ENCODE peak calls at places on chromosomes 11 and 22, in five cellular contexts. C is stomach, F is spleen, W is HCT116, G is prostate gland. Y is an unnamed sample.

GRCh38 chr11:96257972-96258951 is 84.7 kb downstream of the MAML2 start:
- DNase-seq in W (no peak), F (no peak), C (no peak), G (no peak), Y (no peak)

GRCh38 chr11:126969865-126970479 is 30.6 kb downstream of the KIRREL3 start:
- DNase-seq in F (no peak), W (no peak), G (no peak), C (no peak), Y (no peak)

GRCh38 chr11:77049081-77049480 is 14.9 kb downstream of the B3GNT6 start:
- DNase-seq in C (peak; percentile 46), F (no peak), G (no peak), W (no peak), Y (peak; percentile 66)

GRCh38 chr11:46286789-46287188 is 9.3 kb downstream of the CREB3L1 start:
- DNase-seq in W (no peak), F (no peak), C (no peak), G (no peak), Y (no peak)

GRCh38 chr11:63906585-63906984 is 10.4 kb downstream of the RCOR2 start:
- DNase-seq in W (no peak), F (no peak), C (peak; percentile 37), G (no peak), Y (no peak)

GRCh38 chr22:21726650-21727049 is 8.9 kb downstream of the YPEL1 start:
- DNase-seq in C (no peak), F (no peak), G (no peak), W (peak; percentile 28), Y (no peak)

GRCh38 chr11:79198898-79199250 is 242.0 kb downstream of the TENM4 start:
- DNase-seq in W (no peak), F (no peak), C (no peak), G (no peak), Y (no peak)

GRCh38 chr11:86955674-86956522 is 703 bp upstream of the FZD4 start:
- DNase-seq in F (peak; percentile 90), G (peak; percentile 79), W (peak; percentile 34), C (peak; percentile 89), Y (peak; percentile 87)

GRCh38 chr11:81870066-81870412 is 863.6 kb downstream of the FAM181B start:
- DNase-seq in W (no peak), F (no peak), C (no peak), G (no peak), Y (no peak)

GRCh38 chr11:103601230-103601846 is 435.1 kb upstream of the DDI1 start:
- DNase-seq in W (no peak), F (no peak), G (no peak), C (no peak), Y (no peak)

GRCh38 chr11:132064987-132065620 is 694.7 kb downstream of the NTM start:
- DNase-seq in C (no peak), W (no peak), G (no peak), F (no peak), Y (no peak)

GRCh38 chr11:123690490-123690889 is 36.1 kb upstream of the SCN3B start:
- DNase-seq in C (no peak), W (no peak), F (no peak), G (no peak), Y (no peak)

GRCh38 chr11:57432714-57433163 is 5.8 kb upstream of the SLC43A3 start:
- DNase-seq in C (no peak), F (no peak), G (no peak), W (no peak), Y (no peak)
- TF ChIP-seq POLR2A in C (no peak), F (no peak), G (no peak), W (no peak), Y (no peak)

DNA sequence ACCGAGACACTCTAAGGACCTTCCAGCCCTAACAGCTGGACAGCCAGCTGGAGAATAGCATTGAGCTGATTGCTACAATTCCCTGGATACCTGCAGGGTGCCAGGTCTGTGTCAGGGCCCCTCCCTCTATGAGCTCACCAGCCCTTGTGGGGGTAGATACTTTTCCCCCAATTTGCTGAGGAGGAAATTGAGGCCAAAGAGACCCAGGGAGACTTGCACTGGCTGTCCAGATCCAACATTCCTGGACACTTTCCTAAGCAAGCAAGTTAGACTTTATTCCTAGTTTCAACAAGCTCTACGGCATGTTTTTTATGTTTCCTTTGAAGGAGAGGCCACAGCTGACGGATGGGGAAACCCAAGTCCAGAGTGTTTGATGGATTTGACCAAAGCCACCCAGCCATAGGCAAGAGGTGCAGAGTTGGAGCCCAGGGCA is 286.4 kb downstream of the MN1 start:
- DNase-seq in C (no peak), W (no peak), F (no peak), G (no peak), Y (no peak)
- H3K27ac ChIP-seq in C (peak overlapping the region; percentile 40), W (no peak overlapping the region), F (no peak overlapping the region), G (no peak overlapping the region), Y (no peak overlapping the region)

DNA sequence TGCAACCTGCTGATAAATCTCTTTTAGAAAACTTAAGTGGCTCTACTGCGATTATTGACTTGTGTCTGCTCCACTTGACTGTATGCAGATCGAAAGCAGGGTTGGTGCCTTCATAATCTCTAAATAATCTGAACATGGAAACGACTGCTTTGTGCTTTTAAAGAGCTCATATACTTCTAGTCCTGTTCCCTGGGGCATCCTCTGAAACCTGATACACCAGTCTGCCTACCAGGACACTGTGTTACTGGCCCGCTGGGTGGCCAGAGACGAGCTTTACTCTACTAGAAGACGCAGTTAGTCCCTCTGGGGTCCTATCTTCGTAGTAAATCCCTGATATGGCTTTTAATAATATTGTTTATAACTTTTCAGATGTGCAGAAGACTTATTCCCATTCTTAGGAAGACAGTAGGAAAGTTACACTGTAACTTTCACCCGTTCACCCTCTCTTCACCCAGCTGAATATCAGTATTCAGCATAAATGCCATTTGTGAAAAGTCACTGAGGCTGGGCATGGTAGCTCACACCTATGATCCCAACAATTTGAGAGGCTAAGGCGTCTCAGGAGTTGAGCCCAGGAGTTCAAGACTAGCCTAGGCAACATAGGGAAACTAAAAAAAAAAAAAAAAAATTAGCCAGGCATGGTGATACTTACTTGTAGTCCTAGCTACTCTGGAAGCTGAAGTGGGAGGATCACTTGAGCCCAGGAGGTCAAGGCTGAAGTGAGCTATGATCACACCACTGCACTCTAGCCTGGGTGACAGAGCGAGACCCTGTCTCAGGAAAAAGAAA is 9.0 kb upstream of the HTR3B start:
- DNase-seq in F (no peak), C (no peak), W (no peak), G (peak; percentile 42), Y (no peak)
- TF ChIP-seq CTCF in F (no peak), C (no peak), W (no peak), G (peak; percentile 11), Y (no peak)

GRCh38 chr11:34397120-34397519 is 39.3 kb upstream of the ABTB2 start:
- DNase-seq in F (no peak), G (no peak), W (no peak), C (no peak), Y (no peak)
- TF ChIP-seq POLR2A in F (no peak), G (no peak), W (no peak), C (no peak), Y (no peak)

DNA sequence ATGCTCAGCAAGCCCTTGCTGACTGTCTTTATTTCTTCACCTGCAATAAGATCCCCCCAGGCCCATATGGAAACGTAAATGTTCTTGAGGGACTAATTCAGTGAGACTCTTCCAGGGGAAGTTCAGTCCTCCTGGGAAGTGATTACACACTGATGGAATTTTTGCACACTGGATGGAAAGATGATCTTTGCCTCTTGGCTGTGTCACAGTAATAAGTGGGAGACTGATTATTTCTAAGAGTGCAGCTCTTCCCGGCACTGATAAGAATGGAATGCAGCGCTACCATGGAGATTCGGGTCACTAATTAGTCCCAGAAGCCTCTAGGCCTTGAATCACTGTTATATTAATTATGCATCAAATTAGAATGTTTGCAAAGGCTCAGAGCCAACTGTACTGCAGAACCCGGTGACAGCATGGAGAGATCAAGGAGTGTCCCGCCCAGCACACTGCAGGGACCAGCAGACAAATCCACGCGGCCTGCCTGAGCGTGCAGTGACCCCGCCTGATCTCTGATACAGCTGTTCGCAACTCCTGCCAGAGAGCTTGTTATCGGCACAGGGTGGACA is 178.3 kb downstream of the SNX19 start:
- DNase-seq in F (peak; percentile 47), C (peak; percentile 43), G (no peak), W (no peak), Y (peak; percentile 81)
- H3K27ac ChIP-seq in F (no peak overlapping the region), C (no peak overlapping the region), G (no peak overlapping the region), W (no peak overlapping the region), Y (peak overlapping the region; percentile 1)

DNA sequence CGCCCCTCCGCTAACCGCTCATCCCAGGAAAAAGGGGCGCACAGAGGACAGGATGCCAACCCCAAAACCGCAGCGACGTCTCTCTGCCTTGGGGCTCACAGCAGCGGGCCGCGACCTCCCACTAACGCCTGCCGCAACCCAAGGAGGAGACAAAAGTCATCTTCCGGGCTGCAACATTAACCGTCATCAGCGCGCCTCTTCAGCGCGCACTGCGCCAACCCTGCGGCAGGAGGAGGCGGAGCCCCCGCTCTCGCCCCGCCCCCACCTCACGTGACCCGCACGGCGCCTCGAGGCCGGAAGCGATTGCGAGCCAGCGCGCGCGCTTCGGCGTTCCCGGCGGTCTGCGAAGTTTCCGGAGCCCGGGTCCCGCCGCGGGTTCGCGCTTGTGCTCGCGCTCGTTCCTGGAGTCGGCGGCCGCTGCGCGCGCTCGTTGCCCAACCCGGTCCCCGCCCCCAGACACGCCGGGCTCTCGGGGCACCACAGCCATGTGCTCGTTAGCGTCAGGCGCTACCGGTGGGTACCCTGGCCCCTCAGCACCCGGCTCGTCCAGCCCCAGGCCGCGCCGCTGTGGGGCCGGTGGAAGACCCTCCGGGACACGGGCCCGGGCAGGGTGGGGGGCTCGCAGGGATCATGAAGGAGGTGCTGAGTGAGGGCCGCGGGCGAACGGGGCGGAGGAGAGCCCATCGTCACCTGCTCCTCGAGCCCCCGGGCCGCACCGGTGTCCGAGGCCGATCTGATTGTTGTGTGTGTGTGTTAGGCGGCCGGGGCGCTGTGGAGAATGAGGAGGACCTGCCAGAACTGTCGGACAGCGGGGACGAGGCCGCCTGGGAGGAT is at the start of gene PRMT3:
- DNase-seq in F (peak; percentile 100), G (peak; percentile 94), C (peak; percentile 97), W (peak; percentile 84), Y (peak; percentile 92)
- TF ChIP-seq CTCF in F (peak; percentile 99), G (peak; percentile 98), C (peak; percentile 98), W (peak; percentile 30), Y (peak; percentile 90)

DNA sequence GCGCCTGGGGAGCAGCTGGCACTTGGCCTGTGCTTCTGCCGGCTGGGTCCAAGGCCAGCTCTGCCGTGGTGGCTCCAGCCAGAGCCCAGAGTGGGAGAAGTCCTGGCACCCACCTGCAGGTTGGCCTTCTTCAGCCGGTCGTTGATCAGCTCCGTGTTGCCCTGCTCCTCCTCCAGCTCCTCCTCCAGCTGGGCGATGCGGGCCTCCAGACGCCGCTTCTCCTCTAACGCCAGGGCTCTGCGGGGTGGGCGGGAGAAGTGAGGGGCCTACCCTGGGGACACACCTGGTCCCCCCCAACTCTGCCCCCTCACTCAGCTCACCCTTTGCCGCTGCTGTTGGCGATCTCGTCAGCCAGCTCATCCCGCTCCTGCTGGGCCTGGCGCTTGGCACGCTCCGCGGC is 32.6 kb downstream of the APOL1 start:
- DNase-seq in C (no peak), W (no peak), G (no peak), F (peak; percentile 61), Y (peak; percentile 45)
- TF ChIP-seq POLR2A in C (no peak), W (no peak), G (no peak), F (no peak), Y (no peak)

GRCh38 chr11:69437876-69438205 is 43.6 kb upstream of the LINC01488 start:
- DNase-seq in G (no peak), F (peak; percentile 69), W (no peak), C (no peak), Y (no peak)
- H3K27ac ChIP-seq in G (no peak overlapping the region), F (no peak overlapping the region), W (peak overlapping the region; percentile 53), C (no peak overlapping the region), Y (no peak overlapping the region)

Y was measured in Peyer's patch.